ENCODE peak calls at places on chromosomes 11 and 22, in seven cellular contexts. Q is NCI-H510A treated with DMSO at 0.1 percent for 48 hours; D is dermis microvascular lymphatic vessel endothelial cell; O is GOT3; T is transverse colon; I is NCI-H1105; K is effector memory CD4-positive, alpha-beta T cell. Z is an unnamed sample.

GRCh38 chr11:86761978-86762377 is 38.4 kb upstream of the PRSS23 start:
- DNase-seq in T (no peak), D (no peak), O (no peak), I (no peak), Q (no peak), K (no peak), Z (peak)

GRCh38 chr22:25645266-25645665 is 80.8 kb downstream of the GRK3 start:
- DNase-seq in T (no peak), I (no peak), D (no peak), Q (no peak), K (no peak), O (no peak), Z (no peak)

GRCh38 chr11:9775393-9775780 is 111.5 kb downstream of the SWAP70 start:
- DNase-seq in T (no peak), D (no peak), Q (no peak), I (no peak), O (no peak), K (no peak), Z (no peak)

GRCh38 chr11:47060807-47061206 is 115.9 kb downstream of the ARFGAP2 start:
- DNase-seq in O (no peak), I (no peak), T (no peak), K (no peak), D (no peak), Q (no peak), Z (no peak)

GRCh38 chr11:4610258-4610935 is 2.4 kb upstream of the TRIM68 start:
- DNase-seq in O (no peak), K (no peak), Q (no peak), I (no peak), T (no peak), D (no peak), Z (peak)

GRCh38 chr22:37195921-37196320 is 7.9 kb upstream of the C1QTNF6 start:
- DNase-seq in T (no peak), O (no peak), I (no peak), Q (no peak), K (no peak), D (no peak), Z (peak)

GRCh38 chr11:12182650-12183511 is 72.5 kb downstream of the MICAL2 start:
- DNase-seq in Q (peak), T (no peak), D (peak), K (no peak), O (peak), I (no peak), Z (peak)

GRCh38 chr22:48267681-48268080 is 1505.2 kb downstream of the TBC1D22A start:
- DNase-seq in Q (no peak), O (no peak), I (no peak), K (no peak), T (no peak), D (no peak), Z (no peak)

GRCh38 chr11:120326845-120327281 is 1.8 kb downstream of the TLCD5 start:
- DNase-seq in T (no peak), D (no peak), Q (no peak), K (no peak), I (no peak), O (no peak), Z (peak)

GRCh38 chr11:121711900-121712424 is 259.2 kb upstream of the SORL1-AS1 start:
- DNase-seq in I (no peak), Q (no peak), T (no peak), D (no peak), K (no peak), O (no peak), Z (peak)

GRCh38 chr11:8988329-8989234 is 15.2 kb downstream of the NRIP3 start:
- DNase-seq in D (no peak), O (no peak), K (no peak), I (no peak), T (no peak), Q (no peak), Z (peak)

GRCh38 chr11:66316849-66317251 is at the start of gene CD248:
- DNase-seq in K (no peak), D (peak), T (peak), O (peak), Q (no peak), I (no peak), Z (no peak)

GRCh38 chr22:47605441-47605840 is 843.0 kb downstream of the TBC1D22A start:
- DNase-seq in O (no peak), I (no peak), D (no peak), T (no peak), K (no peak), Q (no peak), Z (no peak)